ENCODE peak calls at places on chromosome 6, in nine cellular contexts. Z is tibial nerve, K is hepatocyte, O is GM23338, L is HL-60, J is A673, F is aorta, S is psoas muscle, B is cardiac muscle cell. X is an unnamed sample.

GRCh38 chr6:127120787-127121636 is 2.5 kb downstream of the RSPO3 start:
- DNase-seq in Z (peak), K (peak), O (peak), L (peak), J (peak), F (peak), S (peak), B (peak), X (peak)

GRCh38 chr6:110876170-110876773 is 1.7 kb downstream of the AMD1 start:
- DNase-seq in Z (peak), K (peak), O (peak), L (no peak), J (peak), F (peak), S (peak), B (peak), X (peak)

GRCh38 chr6:120405947-120406346 is 928.3 kb downstream of the TBC1D32 start:
- DNase-seq in Z (no peak), K (no peak), O (peak), L (no peak), J (peak), F (no peak), S (no peak), B (peak), X (no peak)

GRCh38 chr6:111533087-111533784 is 50.2 kb upstream of the REV3L start:
- DNase-seq in Z (no peak), K (no peak), O (no peak), L (no peak), J (no peak), F (no peak), S (peak), B (no peak), X (no peak)

GRCh38 chr6:116536216-116536621 is 9.3 kb downstream of the TRAPPC3L start:
- DNase-seq in Z (peak), K (peak), O (peak), L (peak), J (peak), F (no peak), S (no peak), B (peak), X (no peak)

GRCh38 chr6:20875369-20875963 is 341.2 kb downstream of the CDKAL1 start:
- DNase-seq in Z (no peak), K (peak), O (no peak), L (no peak), J (peak), F (no peak), S (no peak), B (peak), X (no peak)

GRCh38 chr6:5241242-5241641 is 19.5 kb downstream of the LYRM4 start:
- DNase-seq in Z (no peak), K (no peak), O (peak), L (no peak), J (no peak), F (no peak), S (no peak), B (no peak), X (no peak)

GRCh38 chr6:30757261-30757935 is 13.1 kb upstream of the IER3 start:
- DNase-seq in Z (no peak), K (no peak), O (no peak), L (no peak), J (no peak), F (no peak), S (no peak), B (peak), X (no peak)

GRCh38 chr6:3013486-3013885 is 13.8 kb downstream of the NQO2 start:
- DNase-seq in Z (no peak), K (no peak), O (no peak), L (peak), J (no peak), F (no peak), S (peak), B (no peak), X (no peak)

GRCh38 chr6:15677822-15678221 is 15.0 kb upstream of the DTNBP1 start:
- DNase-seq in Z (no peak), K (no peak), O (no peak), L (no peak), J (no peak), F (no peak), S (no peak), B (no peak), X (no peak)

GRCh38 chr6:43983632-43984031 is 143.6 kb downstream of the MRPL14 start:
- DNase-seq in Z (no peak), K (no peak), O (no peak), L (no peak), J (no peak), F (no peak), S (no peak), B (no peak), X (no peak)

GRCh38 chr6:131740161-131740560 is 29.3 kb upstream of the CTAGE9 start:
- DNase-seq in Z (no peak), K (no peak), O (no peak), L (no peak), J (no peak), F (no peak), S (no peak), B (no peak), X (no peak)
- H3K27ac ChIP-seq in Z (no peak), K (no peak), O (no peak), L (no peak), J (no peak), F (no peak), S (no peak), B (no peak), X (no peak)

GRCh38 chr6:32836873-32837272 is 1.7 kb downstream of the TAP2 start:
- DNase-seq in Z (no peak), K (no peak), O (no peak), L (no peak), J (no peak), F (no peak), S (no peak), B (no peak), X (no peak)
- H3K27ac ChIP-seq in Z (no peak), K (no peak), O (no peak), L (no peak), J (no peak), F (no peak), S (no peak), B (no peak), X (no peak)

GRCh38 chr6:42131531-42131930 is 10.9 kb downstream of the C6orf132 start:
- DNase-seq in Z (no peak), K (no peak), O (no peak), L (no peak), J (no peak), F (no peak), S (no peak), B (no peak), X (no peak)
- H3K27ac ChIP-seq in Z (no peak), K (no peak), O (no peak), L (no peak), J (no peak), F (no peak), S (no peak), B (no peak), X (no peak)

GRCh38 chr6:32974541-32975308 is 6.3 kb downstream of the BRD2 start:
- DNase-seq in Z (no peak), K (no peak), O (no peak), L (peak), J (peak), F (no peak), S (no peak), B (no peak), X (no peak)
- H3K27ac ChIP-seq in Z (peak), K (no peak), O (peak), L (no peak), J (peak), F (no peak), S (no peak), B (no peak), X (no peak)